ENCODE peak calls at places on chromosomes 2 and 18, in five cellular contexts. T, S, M, C and Y are unnamed samples.
A peak's percentile ranks its signal among the peaks of the same experiment; 100 is the strongest.

GRCh38 chr2:38581193-38582147 is 21.3 kb downstream of the HNRNPLL start:
- DNase-seq in M (peak; percentile 39), T (peak; percentile 26), C (peak; percentile 59), S (no peak), Y (no peak)

GRCh38 chr2:224518806-224519580 is 66.2 kb downstream of the CUL3 start:
- DNase-seq in T (peak; percentile 64), S (no peak), M (no peak), C (no peak), Y (peak; percentile 12)

GRCh38 chr18:48376406-48376805 is 32.8 kb downstream of the ZBTB7C start:
- DNase-seq in T (no peak), M (no peak), C (no peak), S (no peak), Y (no peak)

GRCh38 chr2:217978536-217979150 is 24.2 kb downstream of the TNS1 start:
- DNase-seq in C (no peak), T (no peak), S (no peak), M (no peak), Y (no peak)

GRCh38 chr2:240579071-240579762 is 7.3 kb upstream of the CAPN10 start:
- DNase-seq in S (no peak), M (peak; percentile 27), T (no peak), C (no peak), Y (no peak)

GRCh38 chr2:191696001-191696400 is 18.1 kb downstream of the NABP1 start:
- DNase-seq in M (peak; percentile 33), S (no peak), C (no peak), T (peak; percentile 74), Y (peak; percentile 73)

GRCh38 chr2:108266218-108266617 is 22.5 kb upstream of the SULT1C2 start:
- DNase-seq in M (no peak), T (no peak), S (no peak), C (no peak), Y (no peak)

GRCh38 chr2:74532222-74532621 is 2.5 kb downstream of the HTRA2 start:
- DNase-seq in S (no peak), C (no peak), M (no peak), T (no peak), Y (no peak)

GRCh38 chr2:134690629-134691215 is 28.1 kb downstream of the TMEM163 start:
- DNase-seq in T (no peak), C (no peak), M (no peak), S (no peak), Y (no peak)

GRCh38 chr18:62716679-62717058 is 1.3 kb downstream of the PHLPP1 start:
- DNase-seq in S (no peak), T (no peak), C (peak; percentile 16), M (peak; percentile 73), Y (no peak)

GRCh38 chr2:219570194-219570923 is 980 bp downstream of the OBSL1 start:
- DNase-seq in T (no peak), C (peak; percentile 53), M (peak; percentile 70), S (no peak), Y (no peak)

GRCh38 chr2:102185347-102185746 is 1.5 kb upstream of the IL1RL2 start:
- DNase-seq in C (peak; percentile 14), M (no peak), T (no peak), S (no peak), Y (no peak)

GRCh38 chr2:109638807-109639206 is 24.6 kb downstream of the SOWAHC start:
- DNase-seq in C (no peak), M (no peak), T (no peak), S (no peak), Y (no peak)

GRCh38 chr2:159229476-159230144 is 56.9 kb downstream of the WDSUB1 start:
- DNase-seq in S (no peak), T (no peak), M (no peak), C (no peak), Y (no peak)

GRCh38 chr2:45595724-45596435 is 15.2 kb downstream of the SRBD1 start:
- DNase-seq in T (peak; percentile 42), C (no peak), S (no peak), M (peak; percentile 51), Y (peak; percentile 64)

GRCh38 chr18:46167971-46168370 is 63.8 kb downstream of the HAUS1 start:
- DNase-seq in S (no peak), C (no peak), T (no peak), M (no peak), Y (no peak)

GRCh38 chr18:54983041-54983686 is 23.9 kb upstream of the CCDC68 start:
- DNase-seq in C (peak; percentile 38), S (no peak), T (no peak), M (no peak), Y (peak; percentile 10)

GRCh38 chr2:234968633-234969328 is 17.0 kb downstream of the SH3BP4 start:
- DNase-seq in M (no peak), S (no peak), T (no peak), C (no peak), Y (no peak)

GRCh38 chr2:84963692-84964405 is 7.1 kb upstream of the KCMF1 start:
- DNase-seq in M (no peak), S (no peak), T (no peak), C (no peak), Y (peak; percentile 49)

GRCh38 chr2:105749583-105750399 is 5.1 kb downstream of the NCK2 start:
- DNase-seq in C (no peak), S (peak; percentile 29), M (no peak), T (no peak), Y (no peak)

GRCh38 chr2:84458436-84459027 is 548 bp downstream of the SUCLG1 start:
- DNase-seq in S (peak; percentile 59), M (no peak), C (peak; percentile 33), T (no peak), Y (no peak)

GRCh38 chr2:200814276-200814815 is 2.6 kb downstream of the BZW1 start:
- DNase-seq in T (no peak), M (no peak), C (no peak), S (no peak), Y (no peak)

GRCh38 chr2:45241061-45241561 is 231.9 kb upstream of the SIX2 start:
- DNase-seq in C (no peak), T (no peak), M (no peak), S (no peak), Y (peak; percentile 83)